ENCODE peak calls at places on chromosomes 3 and 15, in six cellular contexts. U, P, L, S, T and E are unnamed samples. For H3K36me3 and H3K4me1, the result is how much of the 10 kb centered on the place peaks cover.

GRCh38 chr3:194870394-194871110 is 184.9 kb downstream of the FAM43A start:
- DNase-seq in S (no peak), P (no peak), T (no peak), U (peak), L (no peak), E (no peak)

GRCh38 chr15:88215249-88215648 is 41.3 kb downstream of the NTRK3 start:
- DNase-seq in T (no peak), P (no peak), S (no peak), L (no peak), U (no peak), E (no peak)

GRCh38 chr3:129026728-129027543 is 25.8 kb downstream of the EFCC1 start:
- DNase-seq in U (peak), P (peak), T (peak), L (peak), S (peak), E (peak)

GRCh38 chr3:31581660-31582059 is 48.9 kb downstream of the STT3B start:
- DNase-seq in S (peak), U (no peak), P (no peak), L (no peak), T (no peak), E (no peak)

GRCh38 chr3:4043867-4044575 is 244.8 kb downstream of the LRRN1 start:
- DNase-seq in T (no peak), L (no peak), U (no peak), P (no peak), S (peak), E (no peak)

GRCh38 chr3:95883801-95884200 is 930.6 kb upstream of the EPHA6 start:
- DNase-seq in T (no peak), L (no peak), P (no peak), S (no peak), U (no peak), E (no peak)

GRCh38 chr3:112115161-112115739 is 17.8 kb downstream of the GCSAM start:
- DNase-seq in S (no peak), L (no peak), P (no peak), T (no peak), U (no peak), E (no peak)

GRCh38 chr15:41494922-41495735 is 1.5 kb downstream of the ITPKA start:
- DNase-seq in L (peak), T (no peak), P (no peak), U (peak), S (no peak), E (no peak)

DNA sequence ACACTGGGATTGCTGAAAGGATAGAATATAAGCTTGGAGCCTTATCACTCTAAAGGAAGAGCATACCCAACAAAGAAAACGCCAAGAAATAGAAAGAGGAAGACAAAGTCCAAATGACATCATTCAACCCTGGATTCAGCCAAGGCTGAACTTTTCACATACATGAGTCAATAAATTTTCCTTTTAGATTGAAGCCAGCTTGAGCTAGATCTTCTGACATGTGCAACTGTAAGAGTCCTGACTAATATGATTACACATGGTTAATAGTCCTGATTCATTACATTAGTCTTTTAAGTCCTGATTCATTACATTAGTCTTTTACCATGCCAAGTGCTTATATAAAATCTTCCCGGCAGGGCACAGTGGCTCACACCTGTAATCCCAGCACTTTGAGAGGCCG is 13.6 kb upstream of the DENND6A start:
- DNase-seq in U (no peak), S (peak), P (no peak), T (no peak), L (no peak), E (no peak)
- H3K36me3 ChIP-seq in U (under half), S (under half), P (under half), T (under half), L (under half), E (under half)

GRCh38 chr3:185781759-185782158 is 43.1 kb downstream of the IGF2BP2 start:
- DNase-seq in U (no peak), P (no peak), L (no peak), S (peak), T (no peak), E (no peak)

GRCh38 chr3:185788292-185788691 is 36.5 kb downstream of the IGF2BP2 start:
- DNase-seq in L (no peak), U (no peak), S (no peak), T (no peak), P (no peak), E (no peak)

GRCh38 chr3:185786956-185787877 is 37.6 kb downstream of the IGF2BP2 start:
- DNase-seq in S (no peak), L (no peak), U (no peak), P (no peak), T (no peak), E (no peak)

GRCh38 chr3:185789134-185789533 is 35.7 kb downstream of the IGF2BP2 start:
- DNase-seq in L (no peak), P (no peak), T (no peak), S (no peak), U (no peak), E (no peak)

GRCh38 chr3:185784317-185784716 is 40.5 kb downstream of the IGF2BP2 start:
- DNase-seq in U (no peak), P (no peak), S (no peak), L (no peak), T (no peak), E (no peak)
- H3K4me1 ChIP-seq in U (under half), P (under half), S (under half), L (under half), T (under half), E (under half)

DNA sequence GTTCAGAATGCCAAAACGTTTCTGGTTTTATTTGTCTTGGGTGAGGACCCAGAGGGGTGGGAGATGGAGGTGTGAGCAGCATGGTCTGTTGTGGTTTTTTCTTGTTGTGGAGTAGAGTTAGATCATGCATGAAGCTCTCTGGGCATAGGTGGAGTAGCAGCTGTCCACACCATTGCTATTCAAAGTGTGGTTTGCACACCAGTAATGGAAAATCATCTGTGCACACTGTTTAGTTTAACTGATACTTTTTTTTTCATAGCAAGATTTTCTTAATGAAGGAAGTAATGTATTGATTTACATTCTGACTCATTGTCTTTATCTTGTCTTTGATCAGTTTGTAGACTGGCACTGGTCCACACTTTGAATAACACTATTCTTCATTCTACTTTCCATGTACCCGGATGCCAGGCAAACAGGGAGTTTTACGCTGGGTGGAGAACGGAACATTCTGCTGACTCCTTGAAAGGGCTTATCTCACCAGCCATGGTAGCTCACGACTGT is 50.7 kb upstream of the CRTC3 start:
- DNase-seq in U (peak), P (no peak), S (no peak), T (no peak), L (no peak), E (no peak)
- H3K36me3 ChIP-seq in U (under half), P (under half), S (half or more), T (half or more), L (under half), E (half or more)

GRCh38 chr3:48702320-48702921 is 14.6 kb downstream of the IP6K2 start:
- DNase-seq in S (no peak), U (no peak), P (no peak), T (no peak), L (peak), E (no peak)
- H3K4me1 ChIP-seq in S (under half), U (under half), P (under half), T (under half), L (under half), E (under half)

GRCh38 chr15:34358367-34358766 is 8.6 kb downstream of the LPCAT4 start:
- DNase-seq in L (no peak), P (no peak), S (no peak), U (no peak), T (no peak), E (no peak)
- H3K36me3 ChIP-seq in L (under half), P (under half), S (under half), U (under half), T (half or more), E (under half)

DNA sequence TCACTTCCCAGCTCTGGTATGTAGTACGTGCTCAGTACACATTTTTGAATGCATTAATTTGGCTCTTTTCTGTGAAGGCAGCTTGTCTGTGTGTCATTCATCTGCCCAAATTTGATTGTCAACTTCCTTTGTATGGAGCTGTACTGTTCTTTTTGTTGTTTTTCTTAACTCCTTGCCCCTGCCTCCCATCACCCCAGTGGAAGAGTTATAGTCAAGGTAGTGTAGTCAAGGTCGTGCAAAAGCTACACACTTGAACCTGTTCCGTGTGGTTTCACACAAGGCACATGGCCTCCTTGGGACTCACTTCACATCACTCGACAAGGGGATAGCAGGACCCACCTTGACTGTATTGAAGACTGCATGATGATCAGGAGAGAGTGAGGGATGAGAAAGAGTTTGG is 37.6 kb downstream of the SMAD3 start:
- DNase-seq in U (no peak), S (no peak), T (no peak), P (no peak), L (no peak), E (no peak)
- H3K4me1 ChIP-seq in U (under half), S (half or more), T (half or more), P (half or more), L (half or more), E (half or more)

GRCh38 chr3:49032646-49033304 is 3.6 kb upstream of the IMPDH2 start:
- DNase-seq in U (no peak), T (no peak), L (no peak), P (no peak), S (no peak), E (no peak)
- H3K36me3 ChIP-seq in U (under half), T (half or more), L (under half), P (under half), S (half or more), E (half or more)

GRCh38 chr15:60373327-60373726 is 24.5 kb downstream of the ANXA2 start:
- DNase-seq in T (no peak), P (no peak), L (no peak), S (no peak), U (no peak), E (no peak)
- H3K4me1 ChIP-seq in T (half or more), P (under half), L (under half), S (half or more), U (under half), E (half or more)

DNA sequence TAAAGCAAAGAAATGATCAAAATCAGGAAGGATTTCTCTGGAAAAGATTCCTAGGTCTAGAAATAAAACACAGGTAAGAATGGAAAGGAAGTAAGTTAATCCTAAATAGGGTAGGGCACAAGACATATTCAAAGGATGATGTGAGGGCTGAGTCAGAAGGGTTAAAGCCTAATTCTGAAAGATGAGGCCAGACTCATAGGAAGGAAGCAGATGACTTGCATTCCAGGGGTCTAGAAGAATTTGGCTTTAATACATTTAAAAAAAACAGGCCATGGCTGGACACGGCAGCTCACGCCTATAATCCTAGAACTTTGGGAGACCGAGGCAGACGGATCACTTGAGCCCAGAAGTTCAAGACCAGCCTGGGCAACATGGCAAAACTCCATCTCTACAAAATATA is 3.2 kb downstream of the SSR3 start:
- DNase-seq in L (no peak), S (peak), P (no peak), U (no peak), T (no peak), E (no peak)
- H3K36me3 ChIP-seq in L (under half), S (half or more), P (half or more), U (under half), T (half or more), E (half or more)

GRCh38 chr15:38072507-38073277 is 138.3 kb downstream of the TMCO5A start:
- DNase-seq in L (peak), T (peak), U (peak), P (peak), S (peak), E (peak)
- H3K4me1 ChIP-seq in L (under half), T (under half), U (under half), P (half or more), S (under half), E (under half)